ENCODE peak calls at places on chromosomes 13 and 19, in nine cellular contexts. Q is ovary, V is heart left ventricle, M is GM12865, G is IMR-90, T is prostate gland, A is HFFc6, F is Caco-2, D is left lung. H is an unnamed sample.

GRCh38 chr13:89554801-89555200 is 1792.7 kb upstream of the MIR17HG start:
- DNase-seq in Q (no peak), V (no peak), M (no peak), G (no peak), T (no peak), A (no peak), F (peak), D (no peak), H (no peak)

GRCh38 chr13:56907766-56908165 is 233.0 kb upstream of the PRR20A start:
- DNase-seq in Q (no peak), V (no peak), M (no peak), G (no peak), T (no peak), A (no peak), F (no peak), D (no peak), H (no peak)

GRCh38 chr13:25686831-25687495 is 315.2 kb downstream of the ATP8A2 start:
- DNase-seq in Q (no peak), V (no peak), M (no peak), G (no peak), T (no peak), A (no peak), F (no peak), D (no peak), H (no peak)

GRCh38 chr13:108304170-108305068 is 34.9 kb downstream of the TNFSF13B start:
- DNase-seq in Q (no peak), V (no peak), M (no peak), G (no peak), T (no peak), A (no peak), F (peak), D (no peak), H (no peak)

GRCh38 chr13:66565261-66565660 is 664.9 kb downstream of the PCDH9 start:
- DNase-seq in Q (no peak), V (no peak), M (no peak), G (no peak), T (no peak), A (no peak), F (no peak), D (no peak), H (no peak)

GRCh38 chr13:74229242-74229641 is 95.0 kb upstream of the KLF12 start:
- DNase-seq in Q (no peak), V (no peak), M (no peak), G (peak), T (peak), A (no peak), F (no peak), D (no peak), H (no peak)

GRCh38 chr19:3479177-3479818 is 1.0 kb downstream of the SMIM24 start:
- DNase-seq in Q (no peak), V (no peak), M (peak), G (no peak), T (no peak), A (no peak), F (no peak), D (no peak), H (peak)

GRCh38 chr13:48000559-48001126 is 430 bp downstream of the SUCLA2 start:
- DNase-seq in Q (no peak), V (no peak), M (no peak), G (peak), T (peak), A (no peak), F (no peak), D (peak), H (no peak)

GRCh38 chr13:30376426-30377311 is 45.6 kb upstream of the UBE2L5 start:
- DNase-seq in Q (no peak), V (no peak), M (peak), G (no peak), T (no peak), A (no peak), F (peak), D (no peak), H (peak)

GRCh38 chr13:99527346-99527745 is 26.1 kb downstream of the TM9SF2 start:
- DNase-seq in Q (no peak), V (no peak), M (no peak), G (no peak), T (no peak), A (no peak), F (no peak), D (no peak), H (no peak)

GRCh38 chr13:50826035-50826434 is 17.5 kb downstream of the DLEU7 start:
- DNase-seq in Q (no peak), V (no peak), M (no peak), G (no peak), T (no peak), A (no peak), F (no peak), D (no peak), H (no peak)

GRCh38 chr19:2549701-2550191 is 73.8 kb downstream of the GADD45B start:
- DNase-seq in Q (no peak), V (peak), M (no peak), G (peak), T (no peak), A (peak), F (no peak), D (peak), H (no peak)

GRCh38 chr13:29677627-29678026 is 82.1 kb upstream of the SLC7A1 start:
- DNase-seq in Q (no peak), V (no peak), M (no peak), G (no peak), T (no peak), A (no peak), F (no peak), D (no peak), H (no peak)

GRCh38 chr13:58744686-58745085 is 1113.1 kb downstream of the PCDH17 start:
- DNase-seq in Q (no peak), V (no peak), M (no peak), G (no peak), T (no peak), A (no peak), F (no peak), D (no peak), H (no peak)
- TF ChIP-seq CTCF in Q (no peak), V (no peak), M (no peak), G (no peak), T (no peak), A (no peak), F (no peak), D (no peak), H (no peak)

GRCh38 chr19:5503598-5503997 is 48.4 kb downstream of the ZNRF4 start:
- DNase-seq in Q (no peak), V (no peak), M (peak), G (no peak), T (no peak), A (no peak), F (no peak), D (no peak), H (no peak)
- TF ChIP-seq CTCF in Q (no peak), V (no peak), M (no peak), G (no peak), T (no peak), A (peak), F (no peak), D (no peak), H (no peak)

GRCh38 chr19:31113250-31113685 is 236.0 kb downstream of the TSHZ3 start:
- DNase-seq in Q (no peak), V (no peak), M (no peak), G (peak), T (no peak), A (peak), F (no peak), D (no peak), H (no peak)
- TF ChIP-seq CTCF in Q (no peak), V (no peak), M (no peak), G (no peak), T (no peak), A (no peak), F (no peak), D (no peak), H (no peak)

DNA sequence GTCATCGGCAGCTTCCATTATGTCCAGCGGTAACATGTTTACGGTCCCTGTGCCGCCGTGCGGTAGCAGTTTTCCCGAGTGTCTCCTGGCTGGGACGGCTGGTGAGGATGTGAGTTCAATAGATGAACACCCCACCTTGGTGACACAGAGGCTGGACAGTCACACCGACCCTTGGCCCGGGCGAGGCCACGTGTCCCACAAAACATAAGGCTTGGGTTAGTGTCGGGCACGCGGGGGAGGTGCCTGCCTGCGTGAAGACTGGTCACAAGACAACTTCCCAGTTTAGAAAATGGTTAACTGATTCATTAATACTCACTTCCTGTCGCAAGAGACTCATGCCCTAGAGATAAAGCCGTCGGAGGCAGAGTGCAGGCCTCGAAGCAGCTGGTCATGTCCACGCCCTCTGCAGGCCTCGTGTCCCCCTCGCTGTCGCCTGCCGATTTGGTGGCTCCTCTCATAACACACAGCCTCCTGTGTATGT is 17.2 kb downstream of the RASA3 start:
- DNase-seq in Q (peak), V (no peak), M (no peak), G (peak), T (no peak), A (peak), F (peak), D (peak), H (no peak)
- TF ChIP-seq CTCF in Q (no peak), V (peak), M (no peak), G (peak), T (no peak), A (peak), F (peak), D (no peak), H (no peak)

DNA sequence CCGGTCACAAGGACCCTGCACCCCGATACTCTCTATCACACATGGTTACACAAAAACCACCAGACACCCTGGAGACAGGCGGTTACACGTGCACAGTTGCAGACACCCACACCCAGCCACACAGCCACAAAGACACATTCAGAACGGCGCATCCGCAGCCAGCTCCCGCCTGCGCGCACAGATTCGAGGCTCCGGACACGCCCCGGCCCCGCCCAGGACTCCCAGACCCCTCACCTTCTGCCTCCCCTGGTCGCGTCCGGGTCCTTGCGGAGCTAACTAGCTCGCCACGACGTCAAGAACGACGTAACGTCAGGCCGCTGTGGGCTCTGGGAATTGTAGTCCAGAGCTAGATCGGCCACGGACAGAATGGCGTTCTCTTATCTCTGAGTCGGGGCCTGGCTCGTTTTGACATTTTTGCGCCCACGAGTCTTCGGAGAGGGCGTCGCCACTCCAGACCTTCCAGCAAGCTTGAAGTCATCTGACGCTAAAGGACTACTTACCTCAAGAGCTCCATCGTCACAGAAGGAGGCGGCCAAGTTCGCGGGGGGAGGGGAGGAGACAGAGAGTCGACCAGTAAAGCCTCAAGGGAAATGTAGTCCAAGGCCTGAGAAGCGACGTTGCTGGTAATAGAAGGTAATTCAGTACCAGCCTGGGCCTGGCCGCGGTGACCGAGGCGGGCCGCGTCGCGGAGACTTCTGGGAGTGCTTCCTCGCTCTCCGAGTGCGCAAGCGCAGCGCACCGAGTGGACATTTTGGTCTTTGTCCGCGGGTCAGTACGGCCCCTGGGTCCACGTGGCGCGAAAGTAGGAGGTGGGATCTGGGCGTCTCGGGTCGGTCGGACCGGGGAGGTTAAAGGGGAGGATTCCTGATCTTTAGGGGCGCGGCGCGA is at the start of the genes ZNF146 and ZNF565:
- DNase-seq in Q (peak), V (peak), M (peak), G (peak), T (peak), A (peak), F (peak), D (peak), H (peak)
- TF ChIP-seq CTCF in Q (peak), V (peak), M (no peak), G (no peak), T (no peak), A (peak), F (no peak), D (no peak), H (no peak)

GRCh38 chr19:42322305-42322704 is 3.1 kb upstream of the MEGF8 start:
- DNase-seq in Q (no peak), V (no peak), M (no peak), G (no peak), T (no peak), A (no peak), F (no peak), D (no peak), H (no peak)

GRCh38 chr19:42323473-42323851 is 2.0 kb upstream of the MEGF8 start:
- DNase-seq in Q (no peak), V (no peak), M (no peak), G (no peak), T (no peak), A (no peak), F (no peak), D (no peak), H (no peak)

GRCh38 chr19:42324655-42325307 is 654 bp upstream of the MEGF8 start:
- DNase-seq in Q (peak), V (peak), M (no peak), G (no peak), T (no peak), A (no peak), F (no peak), D (no peak), H (no peak)

GRCh38 chr19:42325308-42325895 is at the start of gene MEGF8:
- DNase-seq in Q (peak), V (peak), M (peak), G (peak), T (peak), A (peak), F (peak), D (peak), H (peak)

DNA sequence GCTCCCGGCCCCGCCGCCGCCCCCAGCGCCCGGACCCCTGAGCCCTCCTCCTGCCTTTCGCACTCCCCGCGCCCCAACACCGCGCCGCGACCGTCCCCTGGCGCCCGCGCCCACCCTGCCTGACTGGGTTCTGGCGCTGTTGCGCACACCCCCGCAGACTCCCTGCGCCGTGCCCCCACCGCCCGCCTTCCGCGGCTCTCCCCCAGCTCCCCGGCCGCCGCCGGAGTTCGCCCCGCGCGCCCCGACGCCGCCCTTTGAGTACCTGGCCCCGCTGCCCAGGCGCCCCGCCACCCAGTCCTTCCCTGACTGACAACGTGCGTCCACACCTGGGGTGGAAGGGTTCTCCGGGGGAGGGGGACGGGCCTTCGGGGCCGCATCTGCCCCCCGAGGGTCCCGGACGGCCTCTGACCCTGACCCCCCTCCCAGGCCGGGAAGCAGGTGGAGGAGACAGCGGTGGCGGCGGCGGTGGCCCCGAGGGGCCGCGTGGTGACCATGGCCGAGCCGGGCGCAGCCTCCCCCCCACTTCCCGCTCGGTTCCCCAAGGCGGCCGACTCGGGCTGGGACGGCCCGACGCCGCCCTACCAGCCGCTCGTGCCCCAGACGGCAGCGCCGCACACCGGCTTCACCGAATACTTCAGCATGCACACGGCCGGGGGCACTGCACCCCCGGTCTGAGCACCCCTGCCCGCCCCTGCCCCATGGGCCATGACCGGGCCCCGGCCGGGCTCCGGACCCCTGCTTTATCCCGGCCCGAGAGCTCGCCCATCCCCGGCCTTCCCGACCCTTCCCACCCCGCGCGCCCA is 1.4 kb upstream of the MEGF8 start:
- DNase-seq in Q (peak), V (peak), M (peak), G (no peak), T (no peak), A (no peak), F (no peak), D (no peak), H (peak)
- TF ChIP-seq CTCF in Q (no peak), V (no peak), M (no peak), G (peak), T (no peak), A (no peak), F (no peak), D (no peak), H (no peak)